ENCODE peak calls at places on chromosome 4, in five cellular contexts. O is mammary epithelial cell, S is germinal center, Y is RWPE1, E is AG09319. U is an unnamed sample.

GRCh38 chr4:124401611-124402010 is 310.9 kb downstream of the ANKRD50 start:
- DNase-seq in O (no peak), S (no peak), Y (no peak), E (no peak), U (no peak)

GRCh38 chr4:184907216-184907615 is 81.4 kb upstream of the ACSL1 start:
- DNase-seq in O (peak), S (no peak), Y (no peak), E (no peak), U (no peak)

GRCh38 chr4:41360214-41360910 is 103.6 kb downstream of the UCHL1 start:
- DNase-seq in O (peak), S (peak), Y (peak), E (no peak), U (peak)

GRCh38 chr4:69549651-69550050 is 53.9 kb upstream of the UGT2B4 start:
- DNase-seq in O (no peak), S (no peak), Y (no peak), E (no peak), U (no peak)

GRCh38 chr4:44162538-44163270 is 285.9 kb downstream of the KCTD8 start:
- DNase-seq in O (no peak), S (no peak), Y (no peak), E (no peak), U (no peak)

GRCh38 chr4:78775278-78776030 is 696 bp upstream of the BMP2K start:
- DNase-seq in O (peak), S (peak), Y (peak), E (no peak), U (peak)

GRCh38 chr4:7170012-7170411 is 22.3 kb upstream of the SORCS2 start:
- DNase-seq in O (no peak), S (no peak), Y (no peak), E (no peak), U (peak)

GRCh38 chr4:26058537-26058936 is 144.5 kb downstream of the SMIM20 start:
- DNase-seq in O (peak), S (no peak), Y (peak), E (no peak), U (no peak)

GRCh38 chr4:1239141-1239948 is 9.6 kb downstream of the CTBP1 start:
- DNase-seq in O (no peak), S (no peak), Y (no peak), E (no peak), U (peak)

GRCh38 chr4:56550642-56551041 is 45.1 kb downstream of the ARL9 start:
- DNase-seq in O (no peak), S (no peak), Y (no peak), E (no peak), U (no peak)

GRCh38 chr4:78454016-78454415 is 97.6 kb upstream of the ANXA3 start:
- DNase-seq in O (no peak), S (no peak), Y (no peak), E (no peak), U (no peak)

GRCh38 chr4:142567199-142567598 is 278.9 kb downstream of the INPP4B start:
- DNase-seq in O (no peak), S (no peak), Y (no peak), E (no peak), U (no peak)

GRCh38 chr4:144451771-144452170 is 194.2 kb upstream of the HHIP start:
- DNase-seq in O (no peak), S (no peak), Y (no peak), E (no peak), U (no peak)

GRCh38 chr4:81650871-81651270 is 179.2 kb upstream of the RASGEF1B start:
- DNase-seq in O (no peak), S (no peak), Y (no peak), E (no peak), U (no peak)

GRCh38 chr4:112290341-112290740 is 4.6 kb upstream of the TIFA start:
- DNase-seq in O (no peak), S (no peak), Y (no peak), E (no peak), U (no peak)

GRCh38 chr4:9976781-9977180 is 44.5 kb downstream of the SLC2A9 start:
- DNase-seq in O (no peak), S (no peak), Y (no peak), E (no peak), U (no peak)

GRCh38 chr4:150215601-150216000 is 137.4 kb downstream of the DCLK2 start:
- DNase-seq in O (peak), S (no peak), Y (peak), E (no peak), U (no peak)

GRCh38 chr4:83115000-83115399 is 471 bp upstream of the PLAC8 start:
- DNase-seq in O (peak), S (no peak), Y (peak), E (no peak), U (no peak)

U was measured in RWPE2.